ENCODE peak calls at places on chromosomes 2 and 18, in seven cellular contexts. F, G, B, H, V, R and N are unnamed samples.

GRCh38 chr2:127771756-127772155 is 39.2 kb downstream of the WDR33 start:
- DNase-seq in F (no peak), G (no peak), B (no peak), H (no peak), V (no peak), R (no peak), N (no peak)

GRCh38 chr18:42306208-42306980 is 351.4 kb downstream of the PIK3C3 start:
- DNase-seq in F (no peak), G (no peak), B (no peak), H (no peak), V (no peak), R (no peak), N (no peak)

GRCh38 chr2:232405943-232406510 is 617 bp upstream of the ALPG start:
- DNase-seq in F (no peak), G (no peak), B (no peak), H (no peak), V (no peak), R (no peak), N (peak; percentile 37)

GRCh38 chr2:46170611-46171385 is 126.4 kb upstream of the EPAS1 start:
- DNase-seq in F (no peak), G (no peak), B (no peak), H (no peak), V (peak; percentile 67), R (no peak), N (no peak)

GRCh38 chr18:39341106-39341505 is 1775.5 kb upstream of the CELF4 start:
- DNase-seq in F (no peak), G (no peak), B (no peak), H (no peak), V (no peak), R (no peak), N (no peak)

GRCh38 chr18:48543228-48543627 is 4.4 kb downstream of the CTIF start:
- DNase-seq in F (no peak), G (no peak), B (peak; percentile 64), H (peak; percentile 36), V (no peak), R (no peak), N (peak; percentile 94)

GRCh38 chr18:72634500-72634899 is 90.4 kb upstream of the CBLN2 start:
- DNase-seq in F (no peak), G (no peak), B (no peak), H (no peak), V (no peak), R (no peak), N (no peak)

GRCh38 chr2:174761837-174762236 is 2.4 kb downstream of the CHRNA1 start:
- DNase-seq in F (no peak), G (no peak), B (no peak), H (no peak), V (no peak), R (no peak), N (no peak)

GRCh38 chr18:72692086-72692485 is 147.9 kb upstream of the CBLN2 start:
- DNase-seq in F (no peak), G (no peak), B (peak; percentile 19), H (peak; percentile 41), V (peak; percentile 39), R (no peak), N (peak; percentile 84)

GRCh38 chr2:182043021-182043420 is 57.4 kb downstream of the PPP1R1C start:
- DNase-seq in F (no peak), G (no peak), B (no peak), H (no peak), V (no peak), R (no peak), N (no peak)

GRCh38 chr2:72825271-72826155 is at the start of gene EXOC6B:
- DNase-seq in F (peak; percentile 96), G (peak; percentile 89), B (peak; percentile 92), H (peak; percentile 97), V (peak; percentile 93), R (peak; percentile 84), N (peak; percentile 99)

GRCh38 chr2:98348066-98348561 is 1.9 kb downstream of the CNGA3 start:
- DNase-seq in F (no peak), G (no peak), B (no peak), H (peak; percentile 68), V (peak; percentile 28), R (no peak), N (peak; percentile 80)

GRCh38 chr18:60975419-60975818 is 357.8 kb upstream of the CDH20 start:
- DNase-seq in F (no peak), G (no peak), B (no peak), H (peak; percentile 6), V (no peak), R (no peak), N (peak; percentile 50)

GRCh38 chr2:29187926-29188325 is 72.7 kb downstream of the CLIP4 start:
- DNase-seq in F (no peak), G (no peak), B (no peak), H (no peak), V (no peak), R (no peak), N (no peak)

GRCh38 chr2:127627740-127628571 is 18.0 kb upstream of the GPR17 start:
- DNase-seq in F (no peak), G (no peak), B (no peak), H (no peak), V (no peak), R (no peak), N (no peak)

GRCh38 chr18:12377556-12378553 is 828 bp upstream of the AFG3L2 start:
- DNase-seq in F (peak; percentile 42), G (no peak), B (no peak), H (peak; percentile 41), V (no peak), R (no peak), N (peak; percentile 60)

GRCh38 chr2:8006181-8006580 is 675.7 kb upstream of the ID2 start:
- DNase-seq in F (no peak), G (no peak), B (no peak), H (no peak), V (no peak), R (no peak), N (no peak)

GRCh38 chr2:238155051-238155760 is 3.6 kb upstream of the ERFE start:
- DNase-seq in F (no peak), G (no peak), B (no peak), H (no peak), V (no peak), R (no peak), N (no peak)

GRCh38 chr2:102664439-102665042 is 45.2 kb downstream of the SLC9A2 start:
- DNase-seq in F (peak; percentile 73), G (no peak), B (no peak), H (no peak), V (no peak), R (no peak), N (no peak)

GRCh38 chr2:181887056-181887455 is 4.5 kb upstream of the ITPRID2 start:
- DNase-seq in F (no peak), G (no peak), B (no peak), H (no peak), V (no peak), R (no peak), N (no peak)

GRCh38 chr18:26309283-26309682 is 83.0 kb downstream of the TAF4B start:
- DNase-seq in F (no peak), G (no peak), B (no peak), H (no peak), V (no peak), R (no peak), N (no peak)

GRCh38 chr2:29528891-29529520 is 392.4 kb downstream of the ALK start:
- DNase-seq in F (peak; percentile 63), G (no peak), B (no peak), H (no peak), V (no peak), R (no peak), N (no peak)

DNA sequence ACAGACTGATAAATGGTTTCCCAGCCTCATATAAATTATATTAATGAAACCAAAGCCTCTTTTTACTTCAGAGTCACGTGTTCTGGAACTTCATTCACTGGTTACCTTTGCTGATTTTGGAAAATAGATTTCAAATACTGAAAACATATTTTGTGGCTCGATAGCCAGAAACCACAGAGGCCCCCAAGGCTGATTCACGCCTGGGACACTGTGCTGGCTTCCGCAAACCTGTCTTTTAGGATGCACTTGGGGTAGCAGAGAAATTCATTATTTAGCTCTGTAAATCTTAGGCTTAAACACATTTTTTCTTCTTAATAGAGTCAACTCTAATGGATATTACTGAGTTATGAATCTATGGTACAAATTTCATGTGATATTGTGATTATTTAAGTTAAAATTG is 90.7 kb upstream of the TMEM18 start:
- DNase-seq in F (no peak), G (no peak), B (no peak), H (no peak), V (no peak), R (no peak), N (no peak)
- H3K4me1 ChIP-seq in F (no peaks in the 10 kb centered on the region), G (no peaks in the 10 kb centered on the region), B (no peaks in the 10 kb centered on the region), H (no peaks in the 10 kb centered on the region), V (no peaks in the 10 kb centered on the region), R (no peaks in the 10 kb centered on the region), N (no peaks in the 10 kb centered on the region)

DNA sequence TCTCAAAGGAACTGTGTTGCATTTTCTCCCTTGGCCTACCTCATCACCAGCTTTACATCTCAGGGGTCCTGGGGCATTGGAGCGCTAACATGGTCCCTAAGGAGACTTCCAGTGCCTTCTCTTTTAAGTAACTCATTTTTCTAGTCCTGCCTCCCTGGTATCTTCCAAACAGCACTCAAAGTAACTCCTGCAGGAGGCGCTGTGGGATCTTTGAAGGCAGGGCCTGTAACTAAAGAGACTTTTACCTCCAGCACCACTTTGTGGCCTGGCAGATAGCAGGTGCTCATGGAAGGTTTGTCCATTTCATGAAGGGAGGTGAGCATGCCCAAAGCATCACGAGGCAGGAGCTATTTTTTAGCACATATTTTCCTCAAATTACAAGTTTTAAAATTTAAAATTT is 411.0 kb upstream of the GYPC start:
- DNase-seq in F (peak; percentile 85), G (peak; percentile 45), B (peak; percentile 71), H (peak; percentile 80), V (peak; percentile 32), R (no peak), N (peak; percentile 95)
- TF ChIP-seq CTCF in F (peak; percentile 82), G (no peak), B (peak; percentile 69), H (peak; percentile 74), V (peak; percentile 23), R (no peak), N (peak; percentile 91)

GRCh38 chr2:85744771-85745601 is 8.8 kb upstream of the ATOH8 start:
- DNase-seq in F (no peak), G (peak; percentile 83), B (no peak), H (peak; percentile 20), V (peak; percentile 56), R (no peak), N (no peak)
- H3K4me3 ChIP-seq in F (no peak overlapping the region), G (peak overlapping the region; percentile 2), B (no peak overlapping the region), H (no peak overlapping the region), V (no peak overlapping the region), R (no peak overlapping the region), N (no peak overlapping the region)

DNA sequence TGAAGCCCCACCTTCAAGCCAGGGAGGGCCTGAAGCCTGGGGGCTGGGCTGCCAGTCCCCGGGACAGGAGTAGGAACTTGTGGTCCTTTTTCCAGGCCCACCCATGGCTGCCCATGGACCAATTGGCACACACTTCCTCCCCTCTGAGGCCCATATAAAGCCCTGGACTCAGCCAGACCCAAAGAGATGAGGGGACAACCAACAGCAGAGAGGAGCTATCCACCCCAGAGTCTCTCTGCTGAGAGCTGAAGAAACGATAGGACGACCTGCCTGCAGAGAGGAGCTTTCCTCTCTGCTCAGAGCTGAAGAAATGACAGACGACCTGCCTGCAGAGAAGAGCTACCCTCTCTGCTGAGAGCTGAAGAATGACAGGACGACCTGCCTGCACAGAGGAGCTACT is 43.8 kb upstream of the PEX13 start:
- DNase-seq in F (no peak), G (no peak), B (no peak), H (no peak), V (no peak), R (no peak), N (peak; percentile 45)
- H3K4me1 ChIP-seq in F (no peaks in the 10 kb centered on the region), G (no peaks in the 10 kb centered on the region), B (peaks cover 13% of the 10 kb centered on the region), H (peaks cover 3% of the 10 kb centered on the region), V (no peaks in the 10 kb centered on the region), R (no peaks in the 10 kb centered on the region), N (peaks cover 4% of the 10 kb centered on the region)

GRCh38 chr2:219274392-219274921 is 4.7 kb upstream of the DNAJB2 start:
- DNase-seq in F (no peak), G (peak; percentile 38), B (peak; percentile 41), H (no peak), V (no peak), R (no peak), N (peak; percentile 89)
- TF ChIP-seq CTCF in F (no peak), G (no peak), B (no peak), H (no peak), V (no peak), R (no peak), N (no peak)